ENCODE peak calls at places on chromosomes 6 and 20, in seven cellular contexts. One of them, this sample, is unnamed.

GRCh38 chr6:127952831-127953230 is 52.0 kb upstream of the THEMIS start:
- DNase-seq in putamen: no peak
- DNase-seq in GM12865: no peak
- DNase-seq in M059J: no peak
- DNase-seq in activated CD4-positive, alpha-beta T cell treated with anti-CD3 and anti-CD28 coated beads, Interleukin-2, amount 50 U/mL, for 1 hour: no peak
- DNase-seq in lower leg skin: no peak
- DNase-seq in GM03348: peak; percentile 12
- DNase-seq in this sample: no peak

GRCh38 chr20:64247312-64247627 is 8.3 kb upstream of the PCMTD2 start:
- DNase-seq in GM03348: no peak
- DNase-seq in lower leg skin: no peak
- DNase-seq in putamen: no peak
- DNase-seq in activated CD4-positive, alpha-beta T cell treated with anti-CD3 and anti-CD28 coated beads, Interleukin-2, amount 50 U/mL, for 1 hour: no peak
- DNase-seq in GM12865: no peak
- DNase-seq in M059J: no peak
- DNase-seq in this sample: no peak

GRCh38 chr20:48371211-48371610 is 456.6 kb downstream of the PREX1 start:
- DNase-seq in GM03348: no peak
- DNase-seq in putamen: no peak
- DNase-seq in activated CD4-positive, alpha-beta T cell treated with anti-CD3 and anti-CD28 coated beads, Interleukin-2, amount 50 U/mL, for 1 hour: no peak
- DNase-seq in lower leg skin: no peak
- DNase-seq in GM12865: no peak
- DNase-seq in M059J: no peak
- DNase-seq in this sample: no peak

GRCh38 chr6:169640347-169640972 is 61.4 kb downstream of the WDR27 start:
- DNase-seq in activated CD4-positive, alpha-beta T cell treated with anti-CD3 and anti-CD28 coated beads, Interleukin-2, amount 50 U/mL, for 1 hour: no peak
- DNase-seq in M059J: no peak
- DNase-seq in GM12865: no peak
- DNase-seq in lower leg skin: no peak
- DNase-seq in putamen: no peak
- DNase-seq in GM03348: peak; percentile 75
- DNase-seq in this sample: no peak

GRCh38 chr6:161922631-161923119 is 648.8 kb upstream of the AGPAT4 start:
- DNase-seq in lower leg skin: no peak
- DNase-seq in putamen: no peak
- DNase-seq in activated CD4-positive, alpha-beta T cell treated with anti-CD3 and anti-CD28 coated beads, Interleukin-2, amount 50 U/mL, for 1 hour: no peak
- DNase-seq in M059J: peak; percentile 70
- DNase-seq in GM03348: peak; percentile 26
- DNase-seq in GM12865: peak; percentile 40
- DNase-seq in this sample: peak; percentile 35

GRCh38 chr20:21395666-21396044 is 1.7 kb downstream of the NKX2-4 start:
- DNase-seq in M059J: no peak
- DNase-seq in lower leg skin: no peak
- DNase-seq in putamen: no peak
- DNase-seq in GM03348: no peak
- DNase-seq in activated CD4-positive, alpha-beta T cell treated with anti-CD3 and anti-CD28 coated beads, Interleukin-2, amount 50 U/mL, for 1 hour: peak; percentile 48
- DNase-seq in GM12865: peak; percentile 38
- DNase-seq in this sample: no peak

GRCh38 chr6:36136551-36136950 is 6.2 kb downstream of the MAPK13 start:
- DNase-seq in GM03348: no peak
- DNase-seq in M059J: no peak
- DNase-seq in lower leg skin: no peak
- DNase-seq in GM12865: no peak
- DNase-seq in putamen: no peak
- DNase-seq in activated CD4-positive, alpha-beta T cell treated with anti-CD3 and anti-CD28 coated beads, Interleukin-2, amount 50 U/mL, for 1 hour: no peak
- DNase-seq in this sample: no peak

GRCh38 chr6:148932208-148932607 is 185.4 kb downstream of the UST start:
- DNase-seq in GM12865: no peak
- DNase-seq in lower leg skin: no peak
- DNase-seq in activated CD4-positive, alpha-beta T cell treated with anti-CD3 and anti-CD28 coated beads, Interleukin-2, amount 50 U/mL, for 1 hour: no peak
- DNase-seq in GM03348: no peak
- DNase-seq in putamen: no peak
- DNase-seq in M059J: no peak
- DNase-seq in this sample: no peak

GRCh38 chr6:150352321-150353296 is 16.2 kb upstream of the IYD start:
- DNase-seq in GM12865: no peak
- DNase-seq in M059J: peak; percentile 36
- DNase-seq in activated CD4-positive, alpha-beta T cell treated with anti-CD3 and anti-CD28 coated beads, Interleukin-2, amount 50 U/mL, for 1 hour: no peak
- DNase-seq in putamen: no peak
- DNase-seq in GM03348: peak; percentile 81
- DNase-seq in lower leg skin: peak; percentile 34
- DNase-seq in this sample: no peak

GRCh38 chr6:151675746-151676459 is 131.6 kb upstream of the ESR1 start:
- DNase-seq in GM12865: peak; percentile 74
- DNase-seq in lower leg skin: no peak
- DNase-seq in activated CD4-positive, alpha-beta T cell treated with anti-CD3 and anti-CD28 coated beads, Interleukin-2, amount 50 U/mL, for 1 hour: peak; percentile 46
- DNase-seq in M059J: peak; percentile 40
- DNase-seq in GM03348: peak; percentile 43
- DNase-seq in putamen: no peak
- DNase-seq in this sample: no peak

GRCh38 chr6:169536446-169537170 is 165.2 kb downstream of the WDR27 start:
- DNase-seq in activated CD4-positive, alpha-beta T cell treated with anti-CD3 and anti-CD28 coated beads, Interleukin-2, amount 50 U/mL, for 1 hour: no peak
- DNase-seq in GM12865: no peak
- DNase-seq in lower leg skin: no peak
- DNase-seq in M059J: peak; percentile 64
- DNase-seq in GM03348: peak; percentile 51
- DNase-seq in putamen: no peak
- DNase-seq in this sample: no peak

GRCh38 chr6:169675011-169675410 is 26.8 kb downstream of the WDR27 start:
- DNase-seq in GM03348: no peak
- DNase-seq in lower leg skin: no peak
- DNase-seq in activated CD4-positive, alpha-beta T cell treated with anti-CD3 and anti-CD28 coated beads, Interleukin-2, amount 50 U/mL, for 1 hour: no peak
- DNase-seq in M059J: no peak
- DNase-seq in GM12865: no peak
- DNase-seq in putamen: no peak
- DNase-seq in this sample: no peak

GRCh38 chr6:134295953-134296553 is 21.9 kb downstream of the SGK1 start:
- DNase-seq in GM12865: peak; percentile 47
- DNase-seq in GM03348: peak; percentile 91
- DNase-seq in putamen: no peak
- DNase-seq in activated CD4-positive, alpha-beta T cell treated with anti-CD3 and anti-CD28 coated beads, Interleukin-2, amount 50 U/mL, for 1 hour: no peak
- DNase-seq in M059J: peak; percentile 99
- DNase-seq in lower leg skin: no peak
- DNase-seq in this sample: no peak

GRCh38 chr6:111657146-111657545 is 51.5 kb upstream of the TRAF3IP2 start:
- DNase-seq in activated CD4-positive, alpha-beta T cell treated with anti-CD3 and anti-CD28 coated beads, Interleukin-2, amount 50 U/mL, for 1 hour: no peak
- DNase-seq in putamen: no peak
- DNase-seq in lower leg skin: no peak
- DNase-seq in GM12865: no peak
- DNase-seq in M059J: peak; percentile 78
- DNase-seq in GM03348: peak; percentile 73
- DNase-seq in this sample: no peak

GRCh38 chr20:32206383-32207210 is 946 bp downstream of the PLAGL2 start:
- DNase-seq in GM03348: peak; percentile 24
- DNase-seq in lower leg skin: no peak
- DNase-seq in M059J: no peak
- DNase-seq in GM12865: no peak
- DNase-seq in activated CD4-positive, alpha-beta T cell treated with anti-CD3 and anti-CD28 coated beads, Interleukin-2, amount 50 U/mL, for 1 hour: no peak
- DNase-seq in putamen: no peak
- DNase-seq in this sample: no peak

GRCh38 chr20:52103469-52103910 is 88.1 kb downstream of the ZFP64 start:
- DNase-seq in putamen: no peak
- DNase-seq in M059J: no peak
- DNase-seq in GM12865: no peak
- DNase-seq in lower leg skin: no peak
- DNase-seq in activated CD4-positive, alpha-beta T cell treated with anti-CD3 and anti-CD28 coated beads, Interleukin-2, amount 50 U/mL, for 1 hour: no peak
- DNase-seq in GM03348: no peak
- DNase-seq in this sample: no peak

GRCh38 chr6:47473791-47474351 is 3.7 kb upstream of the CD2AP start:
- DNase-seq in lower leg skin: no peak
- DNase-seq in GM12865: no peak
- DNase-seq in activated CD4-positive, alpha-beta T cell treated with anti-CD3 and anti-CD28 coated beads, Interleukin-2, amount 50 U/mL, for 1 hour: no peak
- DNase-seq in putamen: no peak
- DNase-seq in M059J: no peak
- DNase-seq in GM03348: no peak
- DNase-seq in this sample: no peak

GRCh38 chr20:52060794-52061714 is 130.5 kb downstream of the ZFP64 start:
- DNase-seq in activated CD4-positive, alpha-beta T cell treated with anti-CD3 and anti-CD28 coated beads, Interleukin-2, amount 50 U/mL, for 1 hour: no peak
- DNase-seq in M059J: peak; percentile 46
- DNase-seq in GM03348: peak; percentile 39
- DNase-seq in lower leg skin: no peak
- DNase-seq in GM12865: no peak
- DNase-seq in putamen: no peak
- DNase-seq in this sample: no peak

GRCh38 chr6:27617046-27617687 is 144.3 kb upstream of the ZNF184 start:
- DNase-seq in activated CD4-positive, alpha-beta T cell treated with anti-CD3 and anti-CD28 coated beads, Interleukin-2, amount 50 U/mL, for 1 hour: no peak
- DNase-seq in GM12865: peak; percentile 28
- DNase-seq in lower leg skin: no peak
- DNase-seq in M059J: peak; percentile 47
- DNase-seq in putamen: no peak
- DNase-seq in GM03348: peak; percentile 42
- DNase-seq in this sample: no peak

GRCh38 chr6:2764610-2765165 is 505 bp upstream of the WRNIP1 start:
- DNase-seq in lower leg skin: peak; percentile 89
- DNase-seq in activated CD4-positive, alpha-beta T cell treated with anti-CD3 and anti-CD28 coated beads, Interleukin-2, amount 50 U/mL, for 1 hour: peak; percentile 67
- DNase-seq in GM12865: peak; percentile 74
- DNase-seq in putamen: peak; percentile 75
- DNase-seq in M059J: peak; percentile 88
- DNase-seq in GM03348: peak; percentile 99
- DNase-seq in this sample: no peak

GRCh38 chr6:140988780-140989179 is 1143.9 kb upstream of the GJE1 start:
- DNase-seq in lower leg skin: no peak
- DNase-seq in M059J: peak; percentile 68
- DNase-seq in GM03348: no peak
- DNase-seq in GM12865: no peak
- DNase-seq in putamen: no peak
- DNase-seq in activated CD4-positive, alpha-beta T cell treated with anti-CD3 and anti-CD28 coated beads, Interleukin-2, amount 50 U/mL, for 1 hour: no peak
- DNase-seq in this sample: no peak

GRCh38 chr6:104859225-104860146 is at the start of gene HACE1:
- DNase-seq in lower leg skin: peak; percentile 97
- DNase-seq in GM03348: peak; percentile 97
- DNase-seq in GM12865: peak; percentile 91
- DNase-seq in M059J: peak; percentile 89
- DNase-seq in activated CD4-positive, alpha-beta T cell treated with anti-CD3 and anti-CD28 coated beads, Interleukin-2, amount 50 U/mL, for 1 hour: peak; percentile 85
- DNase-seq in putamen: peak; percentile 89
- DNase-seq in this sample: peak; percentile 80